ENCODE peak calls at places on chromosomes 12 and 14, in ten cellular contexts. P, L, S, Q, M, E, C, T, Z and R are unnamed samples.

GRCh38 chr12:59389968-59390576 is 205.8 kb upstream of the SLC16A7 start:
- DNase-seq in P (no peak), L (no peak), S (no peak), Q (no peak), M (no peak), E (no peak), C (no peak), T (no peak), Z (no peak), R (no peak)

GRCh38 chr12:108611884-108612415 is 14.1 kb upstream of the TMEM119 start:
- DNase-seq in P (no peak), L (peak; percentile 30), S (no peak), Q (peak; percentile 53), M (no peak), E (no peak), C (peak; percentile 82), T (peak; percentile 54), Z (peak; percentile 95), R (peak; percentile 83)

GRCh38 chr12:66071556-66071955 is 59.0 kb downstream of the LLPH start:
- DNase-seq in P (no peak), L (no peak), S (no peak), Q (no peak), M (no peak), E (no peak), C (no peak), T (no peak), Z (no peak), R (no peak)

GRCh38 chr14:56590535-56590951 is 10.9 kb downstream of the TMEM260 start:
- DNase-seq in P (no peak), L (no peak), S (no peak), Q (no peak), M (peak; percentile 34), E (no peak), C (no peak), T (no peak), Z (no peak), R (no peak)

GRCh38 chr14:75009176-75009575 is 6.5 kb downstream of the EIF2B2 start:
- DNase-seq in P (no peak), L (no peak), S (no peak), Q (no peak), M (no peak), E (no peak), C (no peak), T (no peak), Z (no peak), R (no peak)

GRCh38 chr14:103204852-103205540 is 81.7 kb downstream of the TNFAIP2 start:
- DNase-seq in P (no peak), L (no peak), S (no peak), Q (no peak), M (no peak), E (no peak), C (peak; percentile 27), T (no peak), Z (no peak), R (no peak)

GRCh38 chr12:23686095-23686494 is 263.4 kb downstream of the SOX5 start:
- DNase-seq in P (no peak), L (no peak), S (no peak), Q (no peak), M (no peak), E (no peak), C (no peak), T (no peak), Z (no peak), R (no peak)

GRCh38 chr12:113184098-113184899 is 979 bp downstream of the DDX54 start:
- DNase-seq in P (no peak), L (no peak), S (no peak), Q (no peak), M (no peak), E (no peak), C (no peak), T (no peak), Z (no peak), R (no peak)

GRCh38 chr12:104691661-104692334 is 235.1 kb downstream of the CHST11 start:
- DNase-seq in P (no peak), L (no peak), S (peak; percentile 56), Q (no peak), M (no peak), E (no peak), C (no peak), T (no peak), Z (no peak), R (no peak)

GRCh38 chr12:110135012-110135411 is 10.9 kb downstream of the IFT81 start:
- DNase-seq in P (no peak), L (no peak), S (no peak), Q (no peak), M (no peak), E (no peak), C (peak; percentile 88), T (no peak), Z (peak; percentile 38), R (no peak)

GRCh38 chr14:32588448-32589320 is 259.6 kb downstream of the AKAP6 start:
- DNase-seq in P (no peak), L (peak; percentile 22), S (no peak), Q (no peak), M (peak; percentile 16), E (no peak), C (peak; percentile 46), T (peak; percentile 18), Z (no peak), R (no peak)

GRCh38 chr12:63876980-63877379 is 32.5 kb downstream of the SRGAP1 start:
- DNase-seq in P (no peak), L (no peak), S (no peak), Q (no peak), M (no peak), E (no peak), C (no peak), T (no peak), Z (no peak), R (no peak)

GRCh38 chr12:101087903-101088302 is 122.1 kb downstream of the SLC5A8 start:
- DNase-seq in P (no peak), L (no peak), S (no peak), Q (no peak), M (no peak), E (no peak), C (no peak), T (no peak), Z (no peak), R (no peak)

GRCh38 chr12:63362801-63363200 is 211.8 kb upstream of the AVPR1A start:
- DNase-seq in P (no peak), L (no peak), S (no peak), Q (no peak), M (no peak), E (no peak), C (peak; percentile 22), T (no peak), Z (no peak), R (no peak)

GRCh38 chr12:6539276-6540134 is 5.2 kb downstream of the GAPDH start:
- DNase-seq in P (no peak), L (no peak), S (no peak), Q (no peak), M (no peak), E (no peak), C (no peak), T (no peak), Z (no peak), R (no peak)

GRCh38 chr14:94411638-94412037 is 23.2 kb upstream of the SERPINA1 start:
- DNase-seq in P (no peak), L (no peak), S (no peak), Q (no peak), M (no peak), E (no peak), C (peak; percentile 20), T (no peak), Z (no peak), R (no peak)

GRCh38 chr14:95533391-95533821 is 1.4 kb upstream of the GLRX5 start:
- DNase-seq in P (no peak), L (no peak), S (no peak), Q (no peak), M (no peak), E (no peak), C (peak; percentile 57), T (no peak), Z (peak; percentile 54), R (no peak)

GRCh38 chr12:119544780-119545625 is 48.6 kb upstream of the TMEM233 start:
- DNase-seq in P (peak; percentile 19), L (peak; percentile 38), S (peak; percentile 66), Q (peak; percentile 64), M (peak; percentile 37), E (peak; percentile 1), C (peak; percentile 77), T (peak; percentile 57), Z (peak; percentile 43), R (peak; percentile 84)

GRCh38 chr14:91545946-91546716 is 36.0 kb upstream of the PPP4R3A start:
- DNase-seq in P (no peak), L (no peak), S (no peak), Q (no peak), M (no peak), E (no peak), C (no peak), T (no peak), Z (no peak), R (no peak)

GRCh38 chr14:36317650-36318049 is 2.8 kb downstream of the MBIP start:
- DNase-seq in P (no peak), L (no peak), S (no peak), Q (no peak), M (no peak), E (no peak), C (no peak), T (no peak), Z (no peak), R (peak; percentile 49)

GRCh38 chr12:20629414-20630156 is 65.5 kb upstream of the SLCO1C1 start:
- DNase-seq in P (no peak), L (no peak), S (peak; percentile 72), Q (no peak), M (no peak), E (no peak), C (peak; percentile 5), T (no peak), Z (peak; percentile 70), R (no peak)

GRCh38 chr14:68232643-68233055 is 413.1 kb downstream of the RAD51B start:
- DNase-seq in P (peak; percentile 99), L (no peak), S (peak; percentile 75), Q (no peak), M (no peak), E (no peak), C (peak; percentile 97), T (peak; percentile 96), Z (peak; percentile 99), R (peak; percentile 84)

GRCh38 chr14:61659582-61659981 is 35.7 kb upstream of the HIF1A start:
- DNase-seq in P (no peak), L (no peak), S (no peak), Q (no peak), M (no peak), E (no peak), C (peak; percentile 48), T (no peak), Z (no peak), R (no peak)

GRCh38 chr12:103903979-103904378 is 26.2 kb upstream of the HSP90B1 start:
- DNase-seq in P (no peak), L (no peak), S (no peak), Q (no peak), M (no peak), E (no peak), C (no peak), T (no peak), Z (no peak), R (no peak)

GRCh38 chr14:93239869-93240677 is 33.0 kb downstream of the UBR7 start:
- DNase-seq in P (no peak), L (no peak), S (no peak), Q (no peak), M (no peak), E (no peak), C (peak; percentile 31), T (peak; percentile 67), Z (no peak), R (peak; percentile 83)

GRCh38 chr14:25049127-25049558 is 804 bp downstream of the STXBP6 start:
- DNase-seq in P (no peak), L (no peak), S (no peak), Q (no peak), M (no peak), E (no peak), C (peak; percentile 8), T (no peak), Z (no peak), R (no peak)

GRCh38 chr12:112549031-112549430 is 130.3 kb downstream of the PTPN11 start:
- DNase-seq in P (no peak), L (no peak), S (no peak), Q (no peak), M (no peak), E (no peak), C (no peak), T (no peak), Z (no peak), R (no peak)

GRCh38 chr12:12482150-12482761 is 80.4 kb downstream of the DUSP16 start:
- DNase-seq in P (no peak), L (no peak), S (no peak), Q (peak; percentile 56), M (no peak), E (no peak), C (no peak), T (no peak), Z (no peak), R (no peak)